ENCODE peak calls at places on chromosomes 3 and 15, in four cellular contexts. C is HepG2, U is SK-N-SH, J is HCT116. W is an unnamed sample.

GRCh38 chr15:52523192-52523591 is 5.5 kb downstream of the MYO5A start:
- DNase-seq in C (no peak), U (no peak), J (no peak), W (no peak)

GRCh38 chr3:3288288-3288687 is 108.8 kb upstream of the CRBN start:
- DNase-seq in C (no peak), U (no peak), J (no peak), W (no peak)

GRCh38 chr15:57216288-57216687 is 160.0 kb upstream of the CGNL1 start:
- DNase-seq in C (no peak), U (no peak), J (no peak), W (no peak)

GRCh38 chr15:46275701-46276100 is 640.9 kb downstream of the SQOR start:
- DNase-seq in C (no peak), U (no peak), J (no peak), W (no peak)

GRCh38 chr3:46080124-46080991 is 53.1 kb upstream of the XCR1 start:
- DNase-seq in C (no peak), U (no peak), J (no peak), W (no peak)

GRCh38 chr3:146280859-146281258 is 30.0 kb upstream of the PLSCR4 start:
- DNase-seq in C (no peak), U (no peak), J (no peak), W (no peak)

GRCh38 chr15:25372298-25372697 is 66.5 kb downstream of the UBE3A start:
- DNase-seq in C (no peak), U (no peak), J (no peak), W (no peak)

GRCh38 chr3:155228636-155229035 is 64.8 kb downstream of the STRIT1 start:
- DNase-seq in C (no peak), U (no peak), J (no peak), W (no peak)

GRCh38 chr3:33233884-33234283 is 15.3 kb upstream of the SUSD5 start:
- DNase-seq in C (no peak), U (no peak), J (no peak), W (no peak)

GRCh38 chr3:52904552-52904951 is 7.2 kb upstream of the STIMATE start:
- DNase-seq in C (no peak), U (no peak), J (no peak), W (no peak)

GRCh38 chr15:88255496-88256171 is 905 bp downstream of the NTRK3 start:
- DNase-seq in C (no peak), U (peak), J (no peak), W (peak)

GRCh38 chr3:185940951-185941350 is 3.1 kb upstream of the TRA2B start:
- DNase-seq in C (no peak), U (no peak), J (no peak), W (peak)

GRCh38 chr3:83224101-83224868 is 1462.8 kb upstream of the GBE1 start:
- DNase-seq in C (no peak), U (no peak), J (no peak), W (no peak)

GRCh38 chr3:193190387-193190786 is 50.6 kb upstream of the PLAAT1 start:
- DNase-seq in C (peak), U (peak), J (peak), W (peak)

GRCh38 chr3:193196746-193197145 is 44.3 kb upstream of the PLAAT1 start:
- DNase-seq in C (no peak), U (no peak), J (no peak), W (no peak)

GRCh38 chr3:193194417-193194816 is 46.6 kb upstream of the PLAAT1 start:
- DNase-seq in C (no peak), U (no peak), J (no peak), W (no peak)
- TF ChIP-seq JUND in C (no peak), U (no peak), J (no peak), W (no peak)

GRCh38 chr3:116785226-116785625 is 75.6 kb downstream of the TUSC7 start:
- DNase-seq in C (no peak), U (no peak), J (no peak), W (no peak)
- TF ChIP-seq JUND in C (no peak), U (no peak), J (no peak), W (no peak)

GRCh38 chr3:172586447-172586846 is 63.2 kb upstream of the TNFSF10 start:
- DNase-seq in C (no peak), U (no peak), J (no peak), W (no peak)
- TF ChIP-seq JUND in C (no peak), U (no peak), J (no peak), W (no peak)

GRCh38 chr15:71518661-71519060 is 291.7 kb upstream of the NR2E3 start:
- DNase-seq in C (no peak), U (no peak), J (no peak), W (no peak)

GRCh38 chr15:71517751-71518150 is 292.6 kb upstream of the NR2E3 start:
- DNase-seq in C (no peak), U (no peak), J (no peak), W (no peak)

GRCh38 chr15:71512281-71513016 is 297.9 kb upstream of the NR2E3 start:
- DNase-seq in C (peak), U (no peak), J (no peak), W (peak)

DNA sequence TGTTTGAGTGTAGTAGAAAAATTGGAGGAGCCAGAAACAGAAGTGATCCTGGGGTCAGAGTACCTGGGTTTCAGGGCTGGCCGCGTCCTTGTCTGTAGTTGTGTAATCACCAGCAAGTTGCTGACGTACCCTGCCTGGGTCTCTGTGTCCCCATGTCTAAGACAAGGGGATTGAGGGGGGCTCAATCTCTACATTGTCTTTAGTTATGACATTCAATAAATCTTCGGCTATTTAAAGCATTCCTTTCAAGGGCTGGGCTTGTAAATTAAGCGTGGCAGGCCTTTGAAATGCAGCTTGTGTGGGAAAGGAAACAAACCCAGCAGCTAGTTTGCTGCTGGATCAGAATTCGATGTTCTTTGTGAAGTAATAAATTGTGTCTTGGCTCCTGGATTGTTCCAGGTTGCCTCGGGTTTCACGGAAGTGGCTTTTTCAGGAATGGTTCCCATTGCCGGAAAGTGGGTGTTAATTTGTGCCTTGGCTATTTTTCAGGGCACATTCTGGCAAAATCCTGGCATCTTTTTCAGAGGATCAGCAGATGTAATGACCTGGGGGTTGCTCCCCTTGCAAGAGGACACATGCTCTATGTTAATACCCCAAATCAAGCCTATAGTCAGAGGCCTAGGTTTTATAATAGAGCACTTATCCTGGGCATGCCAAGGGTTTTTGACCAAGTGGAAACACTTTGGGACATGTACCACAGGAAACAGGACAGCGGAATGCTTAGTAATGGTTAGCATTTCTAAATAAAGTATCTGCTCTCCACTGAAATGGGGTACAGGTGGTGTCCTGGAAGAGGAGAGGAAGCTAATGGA is 294.8 kb upstream of the NR2E3 start:
- DNase-seq in C (no peak), U (no peak), J (no peak), W (no peak)
- TF ChIP-seq JUND in C (no peak), U (no peak), J (no peak), W (no peak)

GRCh38 chr3:57826286-57826951 is 70.3 kb downstream of the SLMAP start:
- DNase-seq in C (no peak), U (no peak), J (no peak), W (no peak)

GRCh38 chr3:57825116-57825515 is 69.0 kb downstream of the SLMAP start:
- DNase-seq in C (no peak), U (no peak), J (no peak), W (no peak)

GRCh38 chr3:57820479-57820878 is 64.4 kb downstream of the SLMAP start:
- DNase-seq in C (peak), U (no peak), J (no peak), W (no peak)

GRCh38 chr3:57821765-57822164 is 65.7 kb downstream of the SLMAP start:
- DNase-seq in C (no peak), U (no peak), J (no peak), W (no peak)

DNA sequence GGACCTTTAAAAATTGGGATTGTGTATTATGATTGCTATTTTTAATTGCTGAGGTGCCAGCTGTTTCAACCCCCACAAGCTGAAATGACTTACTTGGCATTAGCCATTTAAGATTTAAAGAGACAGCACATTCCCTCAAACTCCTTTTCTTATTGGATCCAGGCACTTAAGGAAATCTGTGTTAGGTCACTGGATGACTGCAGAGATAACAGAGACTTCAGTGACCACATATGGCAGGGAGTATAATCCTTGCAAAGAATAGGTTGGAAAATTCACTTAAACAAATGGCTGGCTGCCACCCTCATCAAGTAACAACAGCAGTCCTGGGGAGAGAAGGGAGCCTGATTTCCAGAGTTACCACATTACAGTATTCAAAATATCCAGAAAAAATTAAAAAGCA is 66.6 kb downstream of the SLMAP start:
- DNase-seq in C (no peak), U (no peak), J (no peak), W (no peak)
- TF ChIP-seq JUND in C (no peak), U (no peak), J (no peak), W (no peak)

GRCh38 chr3:161305095-161305991 is 66.0 kb downstream of the SPTSSB start:
- DNase-seq in C (no peak), U (peak), J (no peak), W (peak)

GRCh38 chr3:161314836-161315391 is 56.4 kb downstream of the SPTSSB start:
- DNase-seq in C (no peak), U (no peak), J (no peak), W (no peak)

GRCh38 chr3:161316006-161316689 is 55.2 kb downstream of the SPTSSB start:
- DNase-seq in C (no peak), U (no peak), J (no peak), W (no peak)

GRCh38 chr3:161310649-161311423 is 60.5 kb downstream of the SPTSSB start:
- DNase-seq in C (no peak), U (no peak), J (no peak), W (no peak)
- TF ChIP-seq JUND in C (no peak), U (no peak), J (no peak), W (no peak)

DNA sequence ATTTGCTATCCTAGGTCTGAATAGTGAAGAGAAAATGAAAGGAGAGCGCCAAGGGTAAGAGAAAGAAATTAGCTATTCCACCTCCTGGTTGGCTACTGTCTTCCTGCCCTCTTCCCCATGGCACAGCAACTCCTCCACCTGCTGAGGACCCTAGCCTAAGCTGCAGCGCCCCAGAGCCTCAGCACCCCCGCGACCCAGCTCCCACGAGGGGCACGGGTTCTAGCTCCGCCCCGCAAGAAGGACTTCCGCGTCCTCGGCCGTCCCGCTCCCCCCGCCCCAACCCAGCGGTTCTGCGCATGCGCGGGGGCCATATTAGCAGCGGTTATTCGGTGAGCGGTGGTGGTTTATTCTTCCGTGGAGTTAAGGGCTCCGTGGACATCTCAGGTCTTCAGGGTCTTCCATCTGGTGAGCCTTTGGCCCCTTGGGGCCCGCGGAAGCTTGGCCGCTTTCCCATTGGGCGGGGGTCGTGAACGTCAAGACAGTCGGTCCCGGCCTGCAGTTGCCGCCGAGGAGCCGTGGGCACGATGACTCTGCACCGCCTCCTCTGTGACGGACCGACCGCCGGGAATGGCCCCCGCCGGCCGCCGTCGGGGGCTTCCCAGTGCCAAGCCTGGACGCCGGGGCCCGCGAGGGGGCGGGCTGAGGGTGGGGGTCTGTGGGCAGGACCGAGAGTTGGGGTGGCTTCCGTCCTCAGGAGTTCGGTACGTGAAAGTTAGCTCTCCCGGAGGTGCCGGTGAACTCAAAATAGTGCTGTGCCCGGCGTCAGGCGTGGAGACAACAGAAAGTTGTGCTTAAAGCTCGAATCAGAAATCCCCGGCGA is at the start of gene PSMA4:
- DNase-seq in C (peak), U (peak), J (peak), W (peak)
- TF ChIP-seq JUND in C (no peak), U (no peak), J (no peak), W (no peak)